ENCODE peak calls at places on chromosomes 11 and 22, in nine cellular contexts. One of them, this sample, is unnamed.

GRCh38 chr11:44842219-44842618 is 108.5 kb downstream of the TP53I11 start:
- DNase-seq in fibroblast of lung: peak
- DNase-seq in GM23338: no peak
- DNase-seq in body of pancreas: no peak
- DNase-seq in tibial artery: no peak
- DNase-seq in epithelial cell of esophagus: no peak
- DNase-seq in AG10803: peak
- DNase-seq in lung: no peak
- DNase-seq in neural crest cell: no peak
- DNase-seq in this sample: no peak

GRCh38 chr11:74877132-74877531 is 71.8 kb downstream of the XRRA1 start:
- DNase-seq in neural crest cell: no peak
- DNase-seq in fibroblast of lung: peak
- DNase-seq in lung: no peak
- DNase-seq in body of pancreas: no peak
- DNase-seq in GM23338: peak
- DNase-seq in tibial artery: no peak
- DNase-seq in AG10803: no peak
- DNase-seq in epithelial cell of esophagus: no peak
- DNase-seq in this sample: no peak

GRCh38 chr11:126193038-126193478 is 18.4 kb downstream of the RPUSD4 start:
- DNase-seq in lung: no peak
- DNase-seq in neural crest cell: no peak
- DNase-seq in fibroblast of lung: no peak
- DNase-seq in AG10803: no peak
- DNase-seq in body of pancreas: no peak
- DNase-seq in epithelial cell of esophagus: no peak
- DNase-seq in tibial artery: no peak
- DNase-seq in GM23338: no peak
- DNase-seq in this sample: no peak

GRCh38 chr11:43942651-43943356 is 367 bp downstream of the C11orf96 start:
- DNase-seq in epithelial cell of esophagus: peak
- DNase-seq in GM23338: peak
- DNase-seq in neural crest cell: no peak
- DNase-seq in lung: no peak
- DNase-seq in tibial artery: no peak
- DNase-seq in fibroblast of lung: peak
- DNase-seq in AG10803: no peak
- DNase-seq in body of pancreas: no peak
- DNase-seq in this sample: no peak

GRCh38 chr22:50236731-50237409 is 8.0 kb downstream of the TUBGCP6 start:
- DNase-seq in lung: no peak
- DNase-seq in AG10803: no peak
- DNase-seq in GM23338: peak
- DNase-seq in tibial artery: no peak
- DNase-seq in fibroblast of lung: no peak
- DNase-seq in epithelial cell of esophagus: peak
- DNase-seq in body of pancreas: no peak
- DNase-seq in neural crest cell: no peak
- DNase-seq in this sample: no peak

GRCh38 chr11:92880391-92880790 is 89.1 kb upstream of the MTNR1B start:
- DNase-seq in GM23338: no peak
- DNase-seq in epithelial cell of esophagus: no peak
- DNase-seq in fibroblast of lung: no peak
- DNase-seq in lung: no peak
- DNase-seq in body of pancreas: no peak
- DNase-seq in AG10803: peak
- DNase-seq in tibial artery: no peak
- DNase-seq in neural crest cell: no peak
- DNase-seq in this sample: no peak

GRCh38 chr11:122440783-122441701 is 214.5 kb upstream of the UBASH3B start:
- DNase-seq in GM23338: peak
- DNase-seq in body of pancreas: peak
- DNase-seq in neural crest cell: peak
- DNase-seq in lung: no peak
- DNase-seq in AG10803: peak
- DNase-seq in fibroblast of lung: peak
- DNase-seq in epithelial cell of esophagus: no peak
- DNase-seq in tibial artery: peak
- DNase-seq in this sample: no peak

GRCh38 chr11:7098235-7098832 is 9.5 kb downstream of the RBMXL2 start:
- DNase-seq in fibroblast of lung: peak
- DNase-seq in epithelial cell of esophagus: peak
- DNase-seq in neural crest cell: no peak
- DNase-seq in body of pancreas: no peak
- DNase-seq in lung: no peak
- DNase-seq in GM23338: peak
- DNase-seq in tibial artery: no peak
- DNase-seq in AG10803: peak
- DNase-seq in this sample: no peak

GRCh38 chr11:61482513-61482912 is 26.0 kb upstream of the LRRC10B start:
- DNase-seq in epithelial cell of esophagus: no peak
- DNase-seq in GM23338: peak
- DNase-seq in lung: no peak
- DNase-seq in body of pancreas: peak
- DNase-seq in tibial artery: no peak
- DNase-seq in AG10803: no peak
- DNase-seq in fibroblast of lung: no peak
- DNase-seq in neural crest cell: peak
- DNase-seq in this sample: no peak

GRCh38 chr11:68122936-68123539 is 1.9 kb upstream of the CHKA start:
- DNase-seq in body of pancreas: peak
- DNase-seq in lung: peak
- DNase-seq in GM23338: peak
- DNase-seq in neural crest cell: no peak
- DNase-seq in fibroblast of lung: no peak
- DNase-seq in epithelial cell of esophagus: no peak
- DNase-seq in tibial artery: no peak
- DNase-seq in AG10803: no peak
- DNase-seq in this sample: no peak

GRCh38 chr11:69249086-69249640 is 44.8 kb upstream of the MYEOV start:
- DNase-seq in neural crest cell: no peak
- DNase-seq in AG10803: no peak
- DNase-seq in tibial artery: peak
- DNase-seq in GM23338: no peak
- DNase-seq in lung: no peak
- DNase-seq in epithelial cell of esophagus: no peak
- DNase-seq in fibroblast of lung: no peak
- DNase-seq in body of pancreas: no peak
- DNase-seq in this sample: no peak

GRCh38 chr11:70246196-70246595 is 24.3 kb upstream of the PPFIA1 start:
- DNase-seq in tibial artery: no peak
- DNase-seq in AG10803: no peak
- DNase-seq in body of pancreas: no peak
- DNase-seq in neural crest cell: no peak
- DNase-seq in fibroblast of lung: no peak
- DNase-seq in epithelial cell of esophagus: no peak
- DNase-seq in lung: no peak
- DNase-seq in GM23338: no peak
- DNase-seq in this sample: no peak

GRCh38 chr22:36191106-36191836 is 10.3 kb downstream of the APOL4 start:
- DNase-seq in AG10803: peak
- DNase-seq in lung: no peak
- DNase-seq in fibroblast of lung: peak
- DNase-seq in body of pancreas: no peak
- DNase-seq in tibial artery: peak
- DNase-seq in neural crest cell: no peak
- DNase-seq in GM23338: no peak
- DNase-seq in epithelial cell of esophagus: no peak
- DNase-seq in this sample: no peak

GRCh38 chr11:112355726-112356125 is 95.1 kb upstream of the PLET1 start:
- DNase-seq in epithelial cell of esophagus: peak
- DNase-seq in body of pancreas: no peak
- DNase-seq in neural crest cell: peak
- DNase-seq in fibroblast of lung: peak
- DNase-seq in lung: peak
- DNase-seq in tibial artery: no peak
- DNase-seq in GM23338: peak
- DNase-seq in AG10803: peak
- DNase-seq in this sample: no peak
- TF ChIP-seq CTCF in epithelial cell of esophagus: peak
- TF ChIP-seq CTCF in body of pancreas: no peak
- TF ChIP-seq CTCF in neural crest cell: peak
- TF ChIP-seq CTCF in fibroblast of lung: peak
- TF ChIP-seq CTCF in lung: no peak
- TF ChIP-seq CTCF in tibial artery: no peak
- TF ChIP-seq CTCF in GM23338: peak
- TF ChIP-seq CTCF in AG10803: peak
- TF ChIP-seq CTCF in this sample: no peak

DNA sequence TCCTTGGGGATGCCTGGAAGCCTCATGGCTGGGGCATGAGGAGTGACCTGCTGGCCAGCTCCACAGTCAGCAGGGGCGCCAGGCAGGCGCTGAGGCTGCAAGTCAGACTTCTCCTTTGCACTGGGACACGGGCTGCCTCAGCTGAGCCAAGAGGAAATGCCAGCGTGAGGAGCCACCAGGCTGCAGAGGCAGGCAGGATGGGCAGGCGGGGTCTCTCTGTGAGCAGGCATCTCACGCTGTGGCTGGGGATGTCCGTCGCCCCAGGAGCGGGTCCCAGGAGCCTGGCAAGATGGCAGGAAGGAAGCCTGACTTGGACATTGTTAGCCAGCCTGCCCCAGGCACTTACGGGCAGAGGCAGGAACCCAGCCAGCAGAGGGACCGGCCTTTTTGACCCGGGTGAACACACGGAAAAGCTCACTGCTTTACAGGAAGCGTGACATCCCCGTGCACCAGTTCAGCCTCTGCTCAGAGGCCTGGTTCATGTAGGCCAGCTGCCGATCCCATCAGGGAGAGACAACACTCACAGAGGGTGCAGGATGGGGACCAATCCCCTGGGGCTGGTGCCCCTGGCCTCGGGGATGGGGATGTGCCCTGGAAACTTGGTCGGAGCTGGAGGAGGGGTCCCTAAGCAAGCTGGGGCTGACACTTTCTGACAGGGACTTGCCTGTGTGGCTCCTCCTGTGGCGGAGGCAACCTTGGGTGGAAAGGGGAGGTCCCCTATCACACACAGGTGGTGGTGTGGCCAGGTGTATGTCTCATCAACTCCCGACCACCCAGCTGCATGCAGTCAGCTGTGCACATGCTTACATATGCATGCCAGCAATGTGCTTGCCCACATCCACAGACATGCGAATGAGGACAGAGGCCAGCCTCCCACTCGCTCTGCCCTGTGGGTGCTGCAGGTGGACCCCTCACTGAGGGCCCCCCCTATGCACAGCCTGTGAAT is 10.0 kb downstream of the GNB1L start:
- DNase-seq in GM23338: no peak
- DNase-seq in lung: peak
- DNase-seq in fibroblast of lung: no peak
- DNase-seq in tibial artery: peak
- DNase-seq in neural crest cell: no peak
- DNase-seq in epithelial cell of esophagus: peak
- DNase-seq in body of pancreas: no peak
- DNase-seq in AG10803: peak
- DNase-seq in this sample: no peak
- TF ChIP-seq CTCF in GM23338: no peak
- TF ChIP-seq CTCF in lung: no peak
- TF ChIP-seq CTCF in fibroblast of lung: no peak
- TF ChIP-seq CTCF in tibial artery: no peak
- TF ChIP-seq CTCF in neural crest cell: no peak
- TF ChIP-seq CTCF in epithelial cell of esophagus: no peak
- TF ChIP-seq CTCF in body of pancreas: no peak
- TF ChIP-seq CTCF in AG10803: peak
- TF ChIP-seq CTCF in this sample: no peak

GRCh38 chr22:37749831-37750595 is 53.2 kb downstream of the TRIOBP start:
- DNase-seq in lung: no peak
- DNase-seq in body of pancreas: no peak
- DNase-seq in GM23338: no peak
- DNase-seq in neural crest cell: no peak
- DNase-seq in fibroblast of lung: peak
- DNase-seq in epithelial cell of esophagus: peak
- DNase-seq in AG10803: peak
- DNase-seq in tibial artery: no peak
- DNase-seq in this sample: no peak

GRCh38 chr22:37747715-37748100 is 50.9 kb downstream of the TRIOBP start:
- DNase-seq in body of pancreas: no peak
- DNase-seq in epithelial cell of esophagus: no peak
- DNase-seq in fibroblast of lung: no peak
- DNase-seq in tibial artery: no peak
- DNase-seq in lung: no peak
- DNase-seq in AG10803: no peak
- DNase-seq in GM23338: no peak
- DNase-seq in neural crest cell: no peak
- DNase-seq in this sample: no peak

GRCh38 chr22:37748659-37749058 is 51.8 kb downstream of the TRIOBP start:
- DNase-seq in body of pancreas: no peak
- DNase-seq in GM23338: no peak
- DNase-seq in neural crest cell: no peak
- DNase-seq in lung: no peak
- DNase-seq in fibroblast of lung: no peak
- DNase-seq in tibial artery: no peak
- DNase-seq in AG10803: no peak
- DNase-seq in epithelial cell of esophagus: no peak
- DNase-seq in this sample: no peak

GRCh38 chr22:37750596-37751162 is 53.8 kb downstream of the TRIOBP start:
- DNase-seq in AG10803: no peak
- DNase-seq in tibial artery: no peak
- DNase-seq in body of pancreas: no peak
- DNase-seq in fibroblast of lung: no peak
- DNase-seq in lung: no peak
- DNase-seq in neural crest cell: no peak
- DNase-seq in GM23338: no peak
- DNase-seq in epithelial cell of esophagus: no peak
- DNase-seq in this sample: no peak

GRCh38 chr22:37749223-37749622 is 52.4 kb downstream of the TRIOBP start:
- DNase-seq in lung: no peak
- DNase-seq in tibial artery: no peak
- DNase-seq in neural crest cell: no peak
- DNase-seq in AG10803: no peak
- DNase-seq in GM23338: no peak
- DNase-seq in body of pancreas: no peak
- DNase-seq in fibroblast of lung: no peak
- DNase-seq in epithelial cell of esophagus: peak
- DNase-seq in this sample: no peak
- TF ChIP-seq CTCF in lung: no peak
- TF ChIP-seq CTCF in tibial artery: no peak
- TF ChIP-seq CTCF in neural crest cell: no peak
- TF ChIP-seq CTCF in AG10803: no peak
- TF ChIP-seq CTCF in GM23338: no peak
- TF ChIP-seq CTCF in body of pancreas: no peak
- TF ChIP-seq CTCF in fibroblast of lung: no peak
- TF ChIP-seq CTCF in epithelial cell of esophagus: no peak
- TF ChIP-seq CTCF in this sample: no peak

DNA sequence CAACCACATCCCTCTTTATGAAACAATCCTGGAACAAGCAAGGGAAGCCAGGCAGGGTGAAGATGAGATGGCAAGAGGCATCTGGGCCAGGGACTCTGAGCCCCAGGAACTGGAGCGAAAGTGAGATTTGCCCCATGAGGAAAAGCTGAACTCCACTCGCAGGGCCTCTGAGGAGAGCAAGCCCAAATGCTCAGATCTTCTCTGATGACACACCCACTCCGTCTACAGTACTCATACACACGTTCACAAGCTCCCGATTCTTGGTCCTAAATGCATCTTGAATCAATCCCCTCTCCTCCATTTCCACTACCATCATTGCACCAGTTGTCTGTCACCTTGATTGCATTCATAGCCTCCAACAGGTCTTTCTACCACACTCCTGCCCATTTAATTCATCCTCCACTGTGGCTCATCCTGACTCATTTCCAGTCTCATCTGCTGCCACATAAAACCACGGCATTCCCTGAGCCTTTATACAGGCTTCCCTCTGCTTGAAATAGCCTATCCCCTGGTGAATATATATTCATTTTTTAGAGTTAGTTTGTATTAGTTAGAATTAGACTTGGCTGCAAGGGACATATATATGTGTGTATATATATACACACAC is 1.3 kb upstream of the APOA5 start:
- DNase-seq in neural crest cell: no peak
- DNase-seq in AG10803: peak
- DNase-seq in body of pancreas: no peak
- DNase-seq in lung: no peak
- DNase-seq in tibial artery: no peak
- DNase-seq in GM23338: no peak
- DNase-seq in epithelial cell of esophagus: peak
- DNase-seq in fibroblast of lung: no peak
- DNase-seq in this sample: no peak
- TF ChIP-seq CTCF in neural crest cell: no peak
- TF ChIP-seq CTCF in AG10803: no peak
- TF ChIP-seq CTCF in body of pancreas: no peak
- TF ChIP-seq CTCF in lung: no peak
- TF ChIP-seq CTCF in tibial artery: no peak
- TF ChIP-seq CTCF in GM23338: no peak
- TF ChIP-seq CTCF in epithelial cell of esophagus: no peak
- TF ChIP-seq CTCF in fibroblast of lung: no peak
- TF ChIP-seq CTCF in this sample: no peak